ENCODE peak calls at places on chromosomes 6 and 20, in four cellular contexts. One of them, this sample, is unnamed.

GRCh38 chr6:3231213-3232016 is 4.0 kb upstream of the TUBB2B start:
- DNase-seq in stomach: peak; percentile 82
- DNase-seq in A549: peak; percentile 62
- DNase-seq in right atrium auricular region: peak; percentile 79
- DNase-seq in this sample: peak; percentile 83

GRCh38 chr6:20534906-20535305 is 649 bp downstream of the CDKAL1 start:
- DNase-seq in stomach: no peak
- DNase-seq in A549: no peak
- DNase-seq in right atrium auricular region: no peak
- DNase-seq in this sample: no peak

GRCh38 chr20:12700701-12701100 is 308.1 kb upstream of the SPTLC3 start:
- DNase-seq in right atrium auricular region: no peak
- DNase-seq in A549: no peak
- DNase-seq in stomach: no peak
- DNase-seq in this sample: no peak

GRCh38 chr6:16286151-16286522 is 47.8 kb downstream of the GMPR start:
- DNase-seq in stomach: no peak
- DNase-seq in A549: peak; percentile 55
- DNase-seq in right atrium auricular region: no peak
- DNase-seq in this sample: peak; percentile 69

GRCh38 chr20:15846446-15846845 is 726.8 kb downstream of the KIF16B start:
- DNase-seq in stomach: no peak
- DNase-seq in A549: no peak
- DNase-seq in right atrium auricular region: no peak
- DNase-seq in this sample: no peak

GRCh38 chr20:41643504-41643938 is 25.3 kb upstream of the CHD6 start:
- DNase-seq in right atrium auricular region: no peak
- DNase-seq in stomach: peak; percentile 88
- DNase-seq in A549: peak; percentile 18
- DNase-seq in this sample: peak; percentile 96

GRCh38 chr6:137893726-137894125 is 26.7 kb downstream of the TNFAIP3 start:
- DNase-seq in right atrium auricular region: no peak
- DNase-seq in stomach: no peak
- DNase-seq in A549: no peak
- DNase-seq in this sample: no peak

GRCh38 chr6:15266423-15266996 is 20.6 kb downstream of the JARID2 start:
- DNase-seq in right atrium auricular region: no peak
- DNase-seq in stomach: no peak
- DNase-seq in A549: no peak
- DNase-seq in this sample: peak; percentile 40

GRCh38 chr20:59526242-59527225 is 77.8 kb upstream of the PHACTR3 start:
- DNase-seq in stomach: no peak
- DNase-seq in A549: peak; percentile 22
- DNase-seq in right atrium auricular region: no peak
- DNase-seq in this sample: peak; percentile 2

GRCh38 chr6:168699631-168700315 is 258.8 kb downstream of the SMOC2 start:
- DNase-seq in right atrium auricular region: peak; percentile 54
- DNase-seq in A549: no peak
- DNase-seq in stomach: no peak
- DNase-seq in this sample: no peak

GRCh38 chr6:84492246-84493135 is 265.0 kb upstream of the CEP162 start:
- DNase-seq in A549: no peak
- DNase-seq in stomach: no peak
- DNase-seq in right atrium auricular region: no peak
- DNase-seq in this sample: peak; percentile 15

GRCh38 chr6:21678990-21679389 is 85.4 kb downstream of the SOX4 start:
- DNase-seq in stomach: no peak
- DNase-seq in right atrium auricular region: no peak
- DNase-seq in A549: peak; percentile 32
- DNase-seq in this sample: no peak

GRCh38 chr20:63106108-63106764 is 99.5 kb upstream of the BHLHE23 start:
- DNase-seq in A549: no peak
- DNase-seq in right atrium auricular region: no peak
- DNase-seq in stomach: peak; percentile 89
- DNase-seq in this sample: peak; percentile 16

GRCh38 chr6:168377856-168378832 is 58.6 kb upstream of the DACT2 start:
- DNase-seq in right atrium auricular region: no peak
- DNase-seq in stomach: no peak
- DNase-seq in A549: no peak
- DNase-seq in this sample: no peak

GRCh38 chr20:24781061-24781980 is 167.7 kb upstream of the CST7 start:
- DNase-seq in right atrium auricular region: no peak
- DNase-seq in stomach: no peak
- DNase-seq in A549: peak; percentile 40
- DNase-seq in this sample: peak; percentile 33

GRCh38 chr6:9789201-9789600 is 625.7 kb downstream of the TFAP2A start:
- DNase-seq in right atrium auricular region: no peak
- DNase-seq in A549: no peak
- DNase-seq in stomach: no peak
- DNase-seq in this sample: no peak

GRCh38 chr20:19812056-19812455 is 54.0 kb downstream of the RIN2 start:
- DNase-seq in stomach: no peak
- DNase-seq in right atrium auricular region: no peak
- DNase-seq in A549: no peak
- DNase-seq in this sample: no peak

GRCh38 chr20:19815553-19815991 is 57.5 kb downstream of the RIN2 start:
- DNase-seq in right atrium auricular region: no peak
- DNase-seq in A549: peak; percentile 95
- DNase-seq in stomach: no peak
- DNase-seq in this sample: peak; percentile 92

GRCh38 chr20:19812696-19813095 is 54.6 kb downstream of the RIN2 start:
- DNase-seq in A549: no peak
- DNase-seq in stomach: no peak
- DNase-seq in right atrium auricular region: no peak
- DNase-seq in this sample: no peak

GRCh38 chr20:19814241-19814640 is 56.2 kb downstream of the RIN2 start:
- DNase-seq in A549: no peak
- DNase-seq in stomach: no peak
- DNase-seq in right atrium auricular region: no peak
- DNase-seq in this sample: no peak

DNA sequence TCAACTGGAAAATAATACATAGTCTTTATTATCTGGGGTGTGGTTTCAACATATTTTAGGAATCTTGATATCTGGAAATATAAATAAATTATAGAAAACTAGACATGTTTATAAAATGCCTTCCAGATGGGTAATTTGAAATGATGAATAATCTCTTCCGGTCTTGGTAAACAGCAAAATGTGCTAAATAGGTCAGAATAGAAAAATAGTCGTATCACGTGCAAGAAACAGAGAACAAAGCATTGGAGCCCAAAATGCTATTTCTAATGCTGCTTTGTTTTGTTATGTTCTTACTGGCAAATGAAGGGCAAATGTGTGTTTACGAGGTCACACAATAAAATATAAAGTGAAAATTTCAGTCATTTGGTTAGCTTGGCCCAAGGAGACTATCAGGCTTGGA is 55.8 kb downstream of the RIN2 start:
- DNase-seq in right atrium auricular region: no peak
- DNase-seq in stomach: no peak
- DNase-seq in A549: no peak
- DNase-seq in this sample: no peak
- H3K4me1 ChIP-seq in right atrium auricular region: no peaks in the 10 kb centered on the region
- H3K4me1 ChIP-seq in stomach: peaks cover 12% of the 10 kb centered on the region
- H3K4me1 ChIP-seq in A549: peaks cover 40% of the 10 kb centered on the region
- H3K4me1 ChIP-seq in this sample: peaks cover 11% of the 10 kb centered on the region

DNA sequence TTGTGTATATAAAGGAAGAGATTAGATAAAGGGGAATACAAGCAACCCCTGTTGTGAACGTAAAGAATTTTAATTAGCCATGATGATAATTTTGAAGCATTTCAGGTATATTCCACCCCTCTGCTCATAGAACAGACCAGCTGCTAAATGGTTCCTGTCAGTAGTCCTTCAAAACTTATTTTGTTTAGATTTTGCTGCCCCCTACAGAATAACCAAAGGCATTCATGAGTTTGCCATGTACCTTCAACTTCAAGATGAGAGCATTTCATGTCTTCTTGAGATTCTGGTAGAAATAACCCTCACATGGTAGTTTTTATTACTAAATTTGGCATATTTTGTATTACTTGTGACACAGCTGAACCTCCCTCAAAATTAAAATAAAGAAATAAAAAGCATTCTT is 1586.7 kb downstream of the HACE1 start:
- DNase-seq in A549: no peak
- DNase-seq in stomach: no peak
- DNase-seq in right atrium auricular region: no peak
- DNase-seq in this sample: peak; percentile 62
- TF ChIP-seq CTCF in A549: no peak
- TF ChIP-seq CTCF in stomach: no peak
- TF ChIP-seq CTCF in right atrium auricular region: no peak
- TF ChIP-seq CTCF in this sample: no peak

DNA sequence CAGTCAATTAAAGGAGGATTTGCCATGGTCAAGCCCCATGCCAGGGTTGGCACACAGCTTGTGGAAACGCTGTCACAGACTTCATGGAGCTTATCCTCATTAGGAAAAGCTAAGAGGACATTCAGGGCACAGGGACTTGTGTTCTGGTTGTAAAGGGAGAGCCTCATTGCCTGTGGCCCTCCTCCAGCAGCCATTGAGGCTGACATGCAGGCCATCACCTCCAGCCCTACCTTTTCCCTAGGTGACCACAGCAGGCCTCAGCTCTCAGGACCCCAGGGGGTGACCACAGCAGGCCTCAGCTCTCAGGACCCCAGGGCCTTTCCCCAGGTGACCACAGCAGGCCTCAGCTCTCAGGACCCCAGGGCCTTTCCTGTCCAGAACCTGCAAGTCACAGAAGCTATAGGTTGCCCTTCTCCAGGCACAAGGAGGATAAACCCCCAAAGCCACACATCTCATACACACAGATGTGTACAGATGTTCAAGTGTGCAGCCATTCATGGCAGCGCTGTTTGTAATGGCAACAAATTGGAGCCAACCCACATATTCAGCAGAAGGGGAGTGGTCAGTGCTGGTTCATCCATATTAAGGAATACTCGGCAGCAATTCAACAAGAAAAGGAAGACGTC is 26.1 kb downstream of the DUSP22 start:
- DNase-seq in stomach: no peak
- DNase-seq in A549: no peak
- DNase-seq in right atrium auricular region: no peak
- DNase-seq in this sample: no peak
- H3K4me1 ChIP-seq in stomach: peaks cover 11% of the 10 kb centered on the region
- H3K4me1 ChIP-seq in A549: no peaks in the 10 kb centered on the region
- H3K4me1 ChIP-seq in right atrium auricular region: no peaks in the 10 kb centered on the region
- H3K4me1 ChIP-seq in this sample: peaks cover 2% of the 10 kb centered on the region

GRCh38 chr6:25175216-25175615 is 104.0 kb upstream of the CARMIL1 start:
- DNase-seq in A549: no peak
- DNase-seq in stomach: no peak
- DNase-seq in right atrium auricular region: no peak
- DNase-seq in this sample: no peak
- TF ChIP-seq CTCF in A549: no peak
- TF ChIP-seq CTCF in stomach: no peak
- TF ChIP-seq CTCF in right atrium auricular region: no peak
- TF ChIP-seq CTCF in this sample: no peak

DNA sequence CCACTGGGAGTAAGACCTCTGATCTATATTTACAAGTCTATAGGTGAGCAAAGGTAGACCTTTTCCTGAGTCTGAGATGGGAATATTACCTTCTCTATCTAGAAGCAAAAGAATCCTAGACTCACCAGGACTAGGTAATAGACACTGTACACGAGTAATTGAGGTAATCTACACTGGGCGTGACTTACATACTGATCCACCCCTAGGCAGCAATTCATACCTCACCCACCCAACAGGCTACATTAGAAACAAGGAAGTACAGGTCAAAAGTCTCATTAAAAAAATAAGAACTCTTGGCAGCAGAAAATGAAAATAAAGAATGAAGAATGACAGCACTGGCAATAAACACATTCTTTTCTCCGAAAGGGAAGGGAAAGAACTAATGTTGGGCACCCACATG is 7.6 kb downstream of the CSNK2A1 start:
- DNase-seq in A549: no peak
- DNase-seq in right atrium auricular region: no peak
- DNase-seq in stomach: no peak
- DNase-seq in this sample: no peak
- H3K4me1 ChIP-seq in A549: peaks cover 59% of the 10 kb centered on the region
- H3K4me1 ChIP-seq in right atrium auricular region: no peaks in the 10 kb centered on the region
- H3K4me1 ChIP-seq in stomach: peaks cover 79% of the 10 kb centered on the region
- H3K4me1 ChIP-seq in this sample: peaks cover 16% of the 10 kb centered on the region

GRCh38 chr20:1901704-1902103 is 6.5 kb downstream of the SIRPA start:
- DNase-seq in stomach: no peak
- DNase-seq in A549: no peak
- DNase-seq in right atrium auricular region: no peak
- DNase-seq in this sample: no peak

GRCh38 chr20:1898496-1899168 is 3.4 kb downstream of the SIRPA start:
- DNase-seq in right atrium auricular region: no peak
- DNase-seq in stomach: no peak
- DNase-seq in A549: no peak
- DNase-seq in this sample: no peak

GRCh38 chr20:1899169-1899525 is 3.9 kb downstream of the SIRPA start:
- DNase-seq in right atrium auricular region: no peak
- DNase-seq in A549: no peak
- DNase-seq in stomach: no peak
- DNase-seq in this sample: no peak

GRCh38 chr20:1902188-1902587 is 7.0 kb downstream of the SIRPA start:
- DNase-seq in stomach: no peak
- DNase-seq in A549: no peak
- DNase-seq in right atrium auricular region: no peak
- DNase-seq in this sample: no peak

DNA sequence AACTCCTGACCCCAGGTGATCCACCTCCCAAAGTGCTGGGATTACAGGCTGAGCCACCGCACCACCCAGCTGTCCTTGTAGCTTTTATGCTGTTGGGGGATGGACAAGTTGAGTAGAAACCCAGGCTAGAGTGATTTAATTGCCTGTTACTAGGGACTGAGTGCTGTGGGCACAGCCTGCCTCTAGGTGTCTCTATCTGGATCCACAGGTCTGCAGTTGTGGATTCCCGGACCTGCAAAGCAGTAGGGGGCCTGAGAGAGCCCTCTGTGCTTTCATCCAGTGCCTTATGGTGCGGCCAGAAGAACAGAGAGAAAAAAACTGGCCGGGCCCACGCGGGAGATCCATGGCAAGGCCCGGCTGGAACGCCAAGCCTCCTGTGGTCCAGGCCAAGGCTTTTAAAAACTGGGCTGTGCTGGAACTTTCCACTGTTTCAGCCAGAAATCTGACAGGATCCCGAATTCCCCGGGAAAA is 5.1 kb downstream of the SIRPA start:
- DNase-seq in stomach: peak; percentile 35
- DNase-seq in A549: peak; percentile 98
- DNase-seq in right atrium auricular region: no peak
- DNase-seq in this sample: peak; percentile 84
- TF ChIP-seq CTCF in stomach: peak; percentile 45
- TF ChIP-seq CTCF in A549: peak; percentile 80
- TF ChIP-seq CTCF in right atrium auricular region: peak; percentile 27
- TF ChIP-seq CTCF in this sample: peak; percentile 82

GRCh38 chr6:56374841-56375369 is 127.5 kb upstream of the COL21A1 start:
- DNase-seq in right atrium auricular region: no peak
- DNase-seq in A549: no peak
- DNase-seq in stomach: no peak
- DNase-seq in this sample: peak; percentile 67
- H3K4me1 ChIP-seq in right atrium auricular region: no peaks in the 10 kb centered on the region
- H3K4me1 ChIP-seq in A549: peaks cover 12% of the 10 kb centered on the region
- H3K4me1 ChIP-seq in stomach: peaks cover 15% of the 10 kb centered on the region
- H3K4me1 ChIP-seq in this sample: peaks cover 3% of the 10 kb centered on the region